ENCODE peak calls at places on chromosomes 1 and 21, in seven cellular contexts. D is heart left ventricle; B is Peyer's patch; K is fibroblast of lung; V is ovary; Q is colonic mucosa; O is CD8-positive, alpha-beta T cell. E is an unnamed sample. For H3K4me1, the result is how much of the 10 kb centered on the place peaks cover.

GRCh38 chr1:223052931-223053330 is 90.1 kb downstream of the TLR5 start:
- DNase-seq in D (no peak), B (no peak), K (no peak), V (no peak), Q (no peak), O (no peak), E (no peak)

GRCh38 chr1:224375059-224375458 is 18.4 kb downstream of the CNIH4 start:
- DNase-seq in D (no peak), B (no peak), K (no peak), V (no peak), Q (no peak), O (no peak), E (no peak)

GRCh38 chr1:68346192-68346808 is 103.5 kb downstream of the RPE65 start:
- DNase-seq in D (no peak), B (no peak), K (peak), V (no peak), Q (no peak), O (no peak), E (no peak)

GRCh38 chr1:93749894-93750301 is 68.3 kb upstream of the BCAR3 start:
- DNase-seq in D (no peak), B (no peak), K (no peak), V (no peak), Q (peak), O (no peak), E (no peak)

GRCh38 chr1:38680801-38681510 is 178.6 kb downstream of the RRAGC start:
- DNase-seq in D (no peak), B (no peak), K (no peak), V (no peak), Q (no peak), O (no peak), E (no peak)

GRCh38 chr1:94422115-94422820 is 4.1 kb downstream of the ABCD3 start:
- DNase-seq in D (no peak), B (no peak), K (no peak), V (no peak), Q (no peak), O (no peak), E (no peak)

GRCh38 chr1:179010671-179011070 is 15.0 kb upstream of the FAM20B start:
- DNase-seq in D (no peak), B (no peak), K (no peak), V (no peak), Q (no peak), O (no peak), E (no peak)

GRCh38 chr1:153968400-153968799 is 698 bp downstream of the CREB3L4 start:
- DNase-seq in D (no peak), B (no peak), K (no peak), V (peak), Q (peak), O (no peak), E (no peak)

GRCh38 chr1:1678581-1679380 is 13.8 kb downstream of the SLC35E2B start:
- DNase-seq in D (peak), B (peak), K (no peak), V (no peak), Q (peak), O (peak), E (no peak)

GRCh38 chr1:238991730-238992490 is 394.5 kb upstream of the CHRM3 start:
- DNase-seq in D (no peak), B (no peak), K (no peak), V (no peak), Q (no peak), O (no peak), E (no peak)

GRCh38 chr1:153100241-153100640 is 5.9 kb upstream of the SPRR2E start:
- DNase-seq in D (no peak), B (no peak), K (no peak), V (no peak), Q (no peak), O (no peak), E (no peak)

GRCh38 chr1:9267352-9267686 is 25.4 kb upstream of the SPSB1 start:
- DNase-seq in D (no peak), B (no peak), K (no peak), V (no peak), Q (no peak), O (no peak), E (no peak)

GRCh38 chr21:28617300-28617699 is 375.4 kb downstream of the LTN1 start:
- DNase-seq in D (no peak), B (no peak), K (no peak), V (no peak), Q (no peak), O (no peak), E (no peak)

GRCh38 chr1:29310616-29311180 is 74.4 kb downstream of the PTPRU start:
- DNase-seq in D (no peak), B (no peak), K (no peak), V (no peak), Q (no peak), O (no peak), E (no peak)

GRCh38 chr1:172977296-172978027 is 73.3 kb downstream of the TNFSF18 start:
- DNase-seq in D (no peak), B (no peak), K (peak), V (no peak), Q (no peak), O (no peak), E (no peak)

GRCh38 chr1:184056921-184057496 is 5.5 kb downstream of the TSEN15 start:
- DNase-seq in D (no peak), B (no peak), K (peak), V (no peak), Q (no peak), O (no peak), E (no peak)

GRCh38 chr1:207495816-207496792 is at the start of gene CR1:
- DNase-seq in D (peak), B (peak), K (no peak), V (no peak), Q (no peak), O (no peak), E (no peak)

GRCh38 chr1:58434181-58434580 is 112.3 kb downstream of the OMA1 start:
- DNase-seq in D (no peak), B (no peak), K (no peak), V (no peak), Q (no peak), O (no peak), E (no peak)

DNA sequence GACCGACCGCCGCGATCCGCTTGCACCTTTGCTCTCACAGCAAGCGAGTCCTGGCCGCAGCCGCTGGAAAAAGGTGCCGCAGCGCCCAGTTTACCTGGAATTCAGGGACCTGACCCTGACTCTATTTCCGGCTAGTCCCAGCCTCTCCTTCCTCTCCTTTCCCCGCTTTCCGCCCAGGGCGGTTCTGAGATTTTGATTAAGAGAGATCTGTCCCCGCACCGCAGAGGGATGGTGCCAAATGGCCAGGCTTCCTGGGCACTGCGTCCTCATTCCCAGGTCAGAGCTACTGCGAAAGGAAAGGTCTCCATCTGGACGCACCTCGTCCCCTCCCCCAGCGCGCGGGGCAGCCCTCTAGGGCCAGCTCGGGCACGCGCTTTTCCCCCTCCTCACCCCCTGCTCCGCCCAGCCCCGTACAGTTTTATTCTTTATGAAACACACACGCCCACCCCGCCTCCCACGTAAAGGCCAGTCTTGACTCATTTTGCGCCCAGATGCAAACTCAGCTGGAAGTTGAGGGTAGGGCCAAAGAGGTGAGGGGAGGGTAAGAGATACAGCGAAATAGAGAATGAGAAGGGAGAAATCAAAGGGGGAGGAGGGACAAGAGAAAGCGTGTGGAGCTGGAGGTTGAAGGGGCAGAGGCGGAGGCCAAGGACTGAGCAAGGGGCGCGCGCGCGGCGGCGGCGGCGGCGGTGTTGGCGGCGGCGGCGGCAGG is 411.8 kb upstream of the ESRRG start:
- DNase-seq in D (no peak), B (no peak), K (peak), V (no peak), Q (no peak), O (no peak), E (peak)
- H3K27ac ChIP-seq in D (peak), B (no peak), K (no peak), V (no peak), Q (no peak), O (no peak), E (peak)

DNA sequence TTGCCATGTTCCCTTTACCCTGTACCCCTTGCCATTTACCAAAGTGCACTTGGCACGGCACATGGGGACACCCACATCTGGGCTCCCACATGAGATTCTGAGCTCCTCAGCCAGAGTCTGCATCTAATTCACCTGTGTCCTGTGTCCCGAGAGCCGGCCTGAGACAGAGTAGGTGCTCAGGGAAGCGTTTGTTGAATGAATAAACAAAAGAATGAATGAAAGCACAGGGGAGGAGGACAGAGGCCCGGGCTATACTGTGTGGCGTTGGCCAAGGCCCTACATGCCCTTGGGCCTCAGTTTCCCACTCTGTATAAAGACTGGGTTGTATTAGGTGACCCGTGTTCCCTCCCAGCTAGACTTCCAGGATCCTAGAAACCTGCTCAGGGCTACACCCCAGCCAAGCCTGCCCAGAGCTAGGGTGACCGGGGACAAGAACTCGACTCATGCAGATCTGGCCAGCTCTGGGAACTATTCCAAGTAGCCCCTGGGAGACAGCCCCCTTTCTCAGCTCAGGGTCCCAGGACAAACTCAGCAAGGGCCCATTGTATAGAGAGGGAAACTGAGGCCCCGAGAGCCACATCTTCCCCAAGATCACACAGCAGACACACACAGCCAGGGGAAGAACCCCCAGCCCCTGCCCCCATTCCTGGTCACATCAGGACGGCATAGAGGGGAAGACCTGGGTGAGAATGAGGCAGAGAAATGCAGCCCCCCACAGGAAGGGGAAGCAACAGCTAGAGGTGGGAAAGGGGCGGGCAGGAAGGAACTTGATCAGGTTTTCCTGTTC is 6.0 kb downstream of the EPHA2 start:
- DNase-seq in D (no peak), B (no peak), K (no peak), V (no peak), Q (no peak), O (no peak), E (no peak)
- H3K4me1 ChIP-seq in D (half or more), B (under half), K (half or more), V (under half), Q (under half), O (under half), E (under half)

GRCh38 chr1:19644761-19645543 is 841 bp downstream of the NBL1 start:
- DNase-seq in D (no peak), B (peak), K (no peak), V (peak), Q (peak), O (peak), E (peak)
- H3K27ac ChIP-seq in D (peak), B (peak), K (peak), V (peak), Q (peak), O (peak), E (peak)

GRCh38 chr1:119971710-119972570 is 75.6 kb upstream of the ADAM30 start:
- DNase-seq in D (no peak), B (no peak), K (no peak), V (no peak), Q (no peak), O (no peak), E (no peak)
- H3K4me1 ChIP-seq in D (under half), B (under half), K (under half), V (under half), Q (under half), O (under half), E (under half)

GRCh38 chr1:175034775-175035174 is 11.6 kb upstream of the MRPS14 start:
- DNase-seq in D (no peak), B (no peak), K (no peak), V (no peak), Q (no peak), O (no peak), E (no peak)
- H3K27ac ChIP-seq in D (no peak), B (no peak), K (no peak), V (no peak), Q (no peak), O (no peak), E (no peak)

GRCh38 chr1:43392702-43393101 is 3.0 kb downstream of the SZT2 start:
- DNase-seq in D (no peak), B (no peak), K (no peak), V (no peak), Q (no peak), O (no peak), E (no peak)

GRCh38 chr1:43389326-43390313 is at the start of the genes MED8 and SZT2:
- DNase-seq in D (peak), B (peak), K (peak), V (peak), Q (peak), O (peak), E (peak)

GRCh38 chr1:43388021-43388575 is 1.5 kb downstream of the MED8 start:
- DNase-seq in D (no peak), B (no peak), K (no peak), V (no peak), Q (no peak), O (no peak), E (no peak)

GRCh38 chr1:43386676-43387075 is 2.9 kb downstream of the MED8 start:
- DNase-seq in D (no peak), B (no peak), K (no peak), V (no peak), Q (no peak), O (no peak), E (no peak)

GRCh38 chr1:43388613-43389012 is 987 bp downstream of the MED8 start:
- DNase-seq in D (no peak), B (no peak), K (no peak), V (no peak), Q (no peak), O (no peak), E (no peak)
- H3K4me1 ChIP-seq in D (under half), B (under half), K (under half), V (under half), Q (under half), O (under half), E (under half)